ENCODE peak calls at places on chromosomes 7 and 10, in five cellular contexts. One of them, this sample, is unnamed.

GRCh38 chr7:114150704-114151103 is 231.9 kb upstream of the PPP1R3A start:
- DNase-seq in heart left ventricle: no peak
- DNase-seq in pancreas: no peak
- DNase-seq in astrocyte: no peak
- DNase-seq in colonic mucosa: no peak
- DNase-seq in this sample: no peak

GRCh38 chr10:271201-271600 is 135.9 kb downstream of the ZMYND11 start:
- DNase-seq in astrocyte: no peak
- DNase-seq in colonic mucosa: no peak
- DNase-seq in heart left ventricle: no peak
- DNase-seq in pancreas: no peak
- DNase-seq in this sample: no peak

GRCh38 chr10:29736325-29737208 is 101.8 kb upstream of the SVIL start:
- DNase-seq in heart left ventricle: peak
- DNase-seq in pancreas: peak
- DNase-seq in colonic mucosa: peak
- DNase-seq in astrocyte: peak
- DNase-seq in this sample: no peak

GRCh38 chr10:45673074-45673628 is 579 bp upstream of the ZFAND4 start:
- DNase-seq in pancreas: peak
- DNase-seq in astrocyte: peak
- DNase-seq in heart left ventricle: peak
- DNase-seq in colonic mucosa: peak
- DNase-seq in this sample: no peak

GRCh38 chr7:74302745-74303221 is 13.6 kb downstream of the CLIP2 start:
- DNase-seq in heart left ventricle: no peak
- DNase-seq in pancreas: no peak
- DNase-seq in astrocyte: no peak
- DNase-seq in colonic mucosa: no peak
- DNase-seq in this sample: no peak

GRCh38 chr10:79250259-79250658 is 97.0 kb upstream of the PPIF start:
- DNase-seq in pancreas: no peak
- DNase-seq in heart left ventricle: no peak
- DNase-seq in astrocyte: no peak
- DNase-seq in colonic mucosa: peak
- DNase-seq in this sample: no peak

GRCh38 chr7:14999331-14999730 is 96.8 kb upstream of the DGKB start:
- DNase-seq in colonic mucosa: no peak
- DNase-seq in heart left ventricle: no peak
- DNase-seq in astrocyte: no peak
- DNase-seq in pancreas: no peak
- DNase-seq in this sample: no peak

GRCh38 chr7:39195967-39196366 is 218.3 kb downstream of the POU6F2 start:
- DNase-seq in heart left ventricle: no peak
- DNase-seq in colonic mucosa: no peak
- DNase-seq in astrocyte: no peak
- DNase-seq in pancreas: no peak
- DNase-seq in this sample: no peak

GRCh38 chr7:155281411-155281969 is 16.2 kb upstream of the INSIG1 start:
- DNase-seq in colonic mucosa: no peak
- DNase-seq in astrocyte: no peak
- DNase-seq in pancreas: no peak
- DNase-seq in heart left ventricle: no peak
- DNase-seq in this sample: no peak

GRCh38 chr10:1807924-1808323 is 70.6 kb upstream of the ADARB2 start:
- DNase-seq in astrocyte: no peak
- DNase-seq in colonic mucosa: no peak
- DNase-seq in pancreas: no peak
- DNase-seq in heart left ventricle: no peak
- DNase-seq in this sample: no peak

GRCh38 chr10:90197766-90198165 is 496.4 kb downstream of the KIF20B start:
- DNase-seq in heart left ventricle: no peak
- DNase-seq in colonic mucosa: no peak
- DNase-seq in pancreas: no peak
- DNase-seq in astrocyte: peak
- DNase-seq in this sample: no peak

GRCh38 chr10:85619832-85620231 is 746.8 kb downstream of the GRID1 start:
- DNase-seq in colonic mucosa: no peak
- DNase-seq in pancreas: no peak
- DNase-seq in heart left ventricle: no peak
- DNase-seq in astrocyte: no peak
- DNase-seq in this sample: peak

GRCh38 chr7:112877671-112878460 is 87.7 kb upstream of the TMEM168 start:
- DNase-seq in astrocyte: no peak
- DNase-seq in pancreas: no peak
- DNase-seq in colonic mucosa: no peak
- DNase-seq in heart left ventricle: no peak
- DNase-seq in this sample: no peak

GRCh38 chr10:14605231-14605925 is 169.3 kb downstream of the FAM107B start:
- DNase-seq in colonic mucosa: no peak
- DNase-seq in astrocyte: peak
- DNase-seq in heart left ventricle: no peak
- DNase-seq in pancreas: no peak
- DNase-seq in this sample: no peak

GRCh38 chr10:132654708-132655661 is 117.4 kb downstream of the INPP5A start:
- DNase-seq in colonic mucosa: peak
- DNase-seq in heart left ventricle: no peak
- DNase-seq in astrocyte: no peak
- DNase-seq in pancreas: peak
- DNase-seq in this sample: no peak

GRCh38 chr7:82677064-82677463 is 233.5 kb upstream of the CACNA2D1 start:
- DNase-seq in heart left ventricle: no peak
- DNase-seq in pancreas: no peak
- DNase-seq in colonic mucosa: no peak
- DNase-seq in astrocyte: no peak
- DNase-seq in this sample: no peak

GRCh38 chr10:29240991-29241660 is 47.7 kb upstream of the LYZL1 start:
- DNase-seq in astrocyte: no peak
- DNase-seq in pancreas: no peak
- DNase-seq in colonic mucosa: no peak
- DNase-seq in heart left ventricle: no peak
- DNase-seq in this sample: peak

GRCh38 chr10:34941471-34942357 is 126.6 kb upstream of the PARD3 start:
- DNase-seq in heart left ventricle: no peak
- DNase-seq in colonic mucosa: no peak
- DNase-seq in astrocyte: peak
- DNase-seq in pancreas: no peak
- DNase-seq in this sample: no peak

GRCh38 chr10:11713186-11713743 is 28.9 kb upstream of the ECHDC3 start:
- DNase-seq in colonic mucosa: no peak
- DNase-seq in heart left ventricle: no peak
- DNase-seq in pancreas: peak
- DNase-seq in astrocyte: peak
- DNase-seq in this sample: no peak

GRCh38 chr7:131896189-131896855 is 339.9 kb upstream of the PODXL start:
- DNase-seq in astrocyte: no peak
- DNase-seq in heart left ventricle: no peak
- DNase-seq in pancreas: no peak
- DNase-seq in colonic mucosa: no peak
- DNase-seq in this sample: no peak

GRCh38 chr10:24834869-24835268 is 111.2 kb upstream of the ARHGAP21 start:
- DNase-seq in heart left ventricle: no peak
- DNase-seq in pancreas: no peak
- DNase-seq in colonic mucosa: no peak
- DNase-seq in astrocyte: no peak
- DNase-seq in this sample: no peak

GRCh38 chr7:106618480-106618879 is 42.5 kb downstream of the CCDC71L start:
- DNase-seq in astrocyte: peak
- DNase-seq in heart left ventricle: no peak
- DNase-seq in colonic mucosa: no peak
- DNase-seq in pancreas: no peak
- DNase-seq in this sample: no peak

GRCh38 chr10:63129888-63130287 is 3.2 kb upstream of the NRBF2 start:
- DNase-seq in astrocyte: peak
- DNase-seq in colonic mucosa: no peak
- DNase-seq in pancreas: no peak
- DNase-seq in heart left ventricle: no peak
- DNase-seq in this sample: no peak

GRCh38 chr10:63133056-63133786 is at the start of gene NRBF2:
- DNase-seq in pancreas: peak
- DNase-seq in astrocyte: peak
- DNase-seq in heart left ventricle: peak
- DNase-seq in colonic mucosa: peak
- DNase-seq in this sample: peak

GRCh38 chr10:63133787-63134557 is 844 bp downstream of the NRBF2 start:
- DNase-seq in pancreas: no peak
- DNase-seq in heart left ventricle: peak
- DNase-seq in astrocyte: no peak
- DNase-seq in colonic mucosa: no peak
- DNase-seq in this sample: no peak

GRCh38 chr10:63128443-63128842 is 4.7 kb upstream of the NRBF2 start:
- DNase-seq in colonic mucosa: no peak
- DNase-seq in heart left ventricle: no peak
- DNase-seq in pancreas: no peak
- DNase-seq in astrocyte: peak
- DNase-seq in this sample: no peak

DNA sequence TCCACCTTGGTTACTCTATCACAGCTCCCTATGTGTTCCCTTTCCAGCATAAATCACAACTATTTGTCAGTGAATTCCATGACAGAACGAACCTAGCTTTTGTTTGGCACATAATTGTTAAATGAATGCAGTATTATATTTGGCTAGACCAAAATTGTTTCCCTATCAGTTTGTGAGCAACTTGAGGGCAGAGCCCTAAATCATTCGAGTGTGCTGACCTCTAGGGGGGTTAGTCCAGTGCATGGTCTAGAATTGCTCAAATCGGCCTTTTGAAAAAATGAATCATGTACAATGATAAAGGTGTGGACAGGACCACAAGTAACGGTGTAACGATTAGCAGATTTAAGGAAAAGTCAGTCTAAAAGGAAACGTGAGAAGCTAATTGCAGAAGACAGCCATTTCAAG is 475 bp upstream of the NRBF2 start:
- DNase-seq in colonic mucosa: no peak
- DNase-seq in heart left ventricle: no peak
- DNase-seq in pancreas: no peak
- DNase-seq in astrocyte: no peak
- DNase-seq in this sample: no peak
- TF ChIP-seq CTCF in colonic mucosa: no peak
- TF ChIP-seq CTCF in heart left ventricle: no peak
- TF ChIP-seq CTCF in pancreas: no peak
- TF ChIP-seq CTCF in astrocyte: no peak
- TF ChIP-seq CTCF in this sample: no peak

GRCh38 chr10:118543714-118544400 is 51.6 kb downstream of the PRLHR start:
- DNase-seq in heart left ventricle: no peak
- DNase-seq in colonic mucosa: peak
- DNase-seq in astrocyte: peak
- DNase-seq in pancreas: peak
- DNase-seq in this sample: peak
- TF ChIP-seq CTCF in heart left ventricle: peak
- TF ChIP-seq CTCF in colonic mucosa: peak
- TF ChIP-seq CTCF in astrocyte: peak
- TF ChIP-seq CTCF in pancreas: peak
- TF ChIP-seq CTCF in this sample: no peak

GRCh38 chr10:93963434-93963833 is 30.3 kb upstream of the PLCE1 start:
- DNase-seq in colonic mucosa: no peak
- DNase-seq in heart left ventricle: no peak
- DNase-seq in pancreas: no peak
- DNase-seq in astrocyte: no peak
- DNase-seq in this sample: no peak
- TF ChIP-seq CTCF in colonic mucosa: no peak
- TF ChIP-seq CTCF in heart left ventricle: no peak
- TF ChIP-seq CTCF in pancreas: no peak
- TF ChIP-seq CTCF in astrocyte: no peak
- TF ChIP-seq CTCF in this sample: no peak

GRCh38 chr7:120360918-120361317 is 87.9 kb downstream of the KCND2 start:
- DNase-seq in heart left ventricle: no peak
- DNase-seq in astrocyte: no peak
- DNase-seq in colonic mucosa: no peak
- DNase-seq in pancreas: no peak
- DNase-seq in this sample: no peak

DNA sequence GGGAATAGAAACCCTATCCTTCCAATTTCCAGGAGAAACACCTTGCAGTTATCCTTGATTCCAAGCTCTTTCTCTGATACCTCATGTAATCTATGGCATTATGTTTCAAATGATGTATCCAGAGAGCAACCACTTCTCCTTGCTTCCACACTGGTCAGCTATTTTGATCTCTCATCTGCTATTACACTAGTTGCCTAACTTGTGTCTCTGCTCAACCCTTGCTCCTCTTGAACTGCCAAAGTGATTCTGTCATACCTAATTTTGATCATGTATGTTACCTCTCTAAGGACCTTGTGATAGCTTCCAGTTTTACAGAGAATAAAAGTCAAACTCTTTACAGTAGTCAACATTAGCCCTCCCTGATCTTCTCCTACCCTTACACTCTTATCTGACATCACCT is 90.4 kb downstream of the KCND2 start:
- DNase-seq in heart left ventricle: no peak
- DNase-seq in colonic mucosa: no peak
- DNase-seq in astrocyte: no peak
- DNase-seq in pancreas: no peak
- DNase-seq in this sample: no peak
- TF ChIP-seq CTCF in heart left ventricle: no peak
- TF ChIP-seq CTCF in colonic mucosa: no peak
- TF ChIP-seq CTCF in astrocyte: no peak
- TF ChIP-seq CTCF in pancreas: no peak
- TF ChIP-seq CTCF in this sample: no peak

DNA sequence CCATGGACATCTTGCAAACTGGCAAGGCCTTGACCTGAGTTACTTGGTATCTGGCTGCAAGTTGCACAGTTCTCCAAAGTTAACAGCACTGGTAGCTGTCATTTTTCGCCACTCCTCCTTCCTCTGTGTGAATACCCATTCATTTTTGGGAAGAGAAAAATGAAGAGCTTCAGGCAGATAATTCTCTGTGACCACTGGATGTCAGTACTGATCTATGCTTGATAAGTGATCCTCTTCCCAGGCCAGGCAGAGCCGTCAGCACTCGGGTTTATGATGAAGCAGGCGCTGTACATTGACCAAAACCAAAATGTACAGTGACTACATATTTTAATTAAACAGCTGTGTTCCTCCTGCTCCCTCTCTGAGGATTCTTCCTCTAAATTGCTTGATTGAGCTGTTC is 55.9 kb upstream of the PDZD8 start:
- DNase-seq in pancreas: no peak
- DNase-seq in colonic mucosa: no peak
- DNase-seq in heart left ventricle: no peak
- DNase-seq in astrocyte: no peak
- DNase-seq in this sample: no peak
- TF ChIP-seq CTCF in pancreas: no peak
- TF ChIP-seq CTCF in colonic mucosa: no peak
- TF ChIP-seq CTCF in heart left ventricle: no peak
- TF ChIP-seq CTCF in astrocyte: no peak
- TF ChIP-seq CTCF in this sample: no peak

GRCh38 chr10:102393411-102394078 is 2.0 kb upstream of the NFKB2 start:
- DNase-seq in pancreas: no peak
- DNase-seq in astrocyte: no peak
- DNase-seq in colonic mucosa: no peak
- DNase-seq in heart left ventricle: no peak
- DNase-seq in this sample: no peak
- TF ChIP-seq CTCF in pancreas: peak
- TF ChIP-seq CTCF in astrocyte: no peak
- TF ChIP-seq CTCF in colonic mucosa: no peak
- TF ChIP-seq CTCF in heart left ventricle: peak
- TF ChIP-seq CTCF in this sample: peak